ENCODE peak calls at places on chromosome 15, in six cellular contexts. Z is Right ventricle myocardium superior; E is stimulated activated effector memory CD8-positive, alpha-beta T cell treated with anti-CD3 and anti-CD28 coated beads, Interleukin-12 subunit alpha, Interleukin-12 subunit beta, amount 100 ng/mL, for 72 hours; L is activated CD4-positive, CD25-positive, alpha-beta regulatory T cell treated with anti-CD3 and anti-CD28 coated beads, Interleukin-2, amount 50 U/mL, for 24 hours; U is left lobe of liver; C is esophagus mucosa. J is an unnamed sample.

GRCh38 chr15:26929588-26929987 is 41.4 kb upstream of the GABRG3 start:
- ATAC-seq in U (no peak), L (no peak), C (no peak), E (no peak), Z (no peak), J (no peak)

GRCh38 chr15:69017978-69018377 is 3.5 kb downstream of the NOX5 start:
- ATAC-seq in L (no peak), Z (no peak), E (no peak), U (peak), C (no peak), J (no peak)

GRCh38 chr15:45884755-45885445 is 250.1 kb downstream of the SQOR start:
- ATAC-seq in C (no peak), L (no peak), U (peak), E (no peak), Z (peak), J (no peak)

GRCh38 chr15:38685686-38686339 is 121.2 kb upstream of the RASGRP1 start:
- ATAC-seq in C (no peak), Z (no peak), U (no peak), E (no peak), L (peak), J (no peak)

GRCh38 chr15:93378547-93378946 is 289.5 kb upstream of the RGMA start:
- ATAC-seq in E (no peak), L (no peak), C (no peak), U (no peak), Z (no peak), J (no peak)

GRCh38 chr15:48896775-48897143 is 18.8 kb downstream of the EID1 start:
- ATAC-seq in U (no peak), Z (peak), E (no peak), C (no peak), L (no peak), J (no peak)

GRCh38 chr15:45842151-45842550 is 207.3 kb downstream of the SQOR start:
- ATAC-seq in C (no peak), Z (no peak), U (peak), E (no peak), L (no peak), J (no peak)

GRCh38 chr15:40263036-40263754 is 19.7 kb downstream of the ANKRD63 start:
- ATAC-seq in L (no peak), U (no peak), E (no peak), Z (no peak), C (no peak), J (peak)

GRCh38 chr15:101382544-101382943 is 87.5 kb upstream of the SNRPA1 start:
- ATAC-seq in E (no peak), Z (no peak), U (peak), C (no peak), L (no peak), J (no peak)

GRCh38 chr15:45354711-45355110 is 23.6 kb downstream of the GATM start:
- ATAC-seq in C (no peak), E (no peak), L (no peak), Z (no peak), U (peak), J (no peak)

GRCh38 chr15:67968564-67969440 is 85.3 kb upstream of the PIAS1 start:
- ATAC-seq in Z (no peak), E (no peak), U (no peak), C (no peak), L (no peak), J (no peak)

GRCh38 chr15:43370310-43370974 is 401 bp downstream of the ZSCAN29 start:
- ATAC-seq in Z (peak), L (peak), E (peak), U (peak), C (peak), J (peak)

GRCh38 chr15:59053482-59053881 is 51.5 kb upstream of the CCNB2 start:
- ATAC-seq in Z (no peak), E (peak), U (no peak), C (no peak), L (peak), J (peak)

GRCh38 chr15:93943607-93944006 is 287.8 kb upstream of the MCTP2 start:
- ATAC-seq in C (peak), E (no peak), L (no peak), Z (no peak), U (no peak), J (no peak)

GRCh38 chr15:69497076-69497475 is 44.5 kb downstream of the RPLP1 start:
- ATAC-seq in L (no peak), U (no peak), Z (no peak), E (peak), C (no peak), J (no peak)

GRCh38 chr15:41894251-41894790 is 468 bp upstream of the SPTBN5 start:
- ATAC-seq in C (peak), E (peak), L (no peak), U (no peak), Z (peak), J (peak)

GRCh38 chr15:42456539-42456938 is 34.4 kb downstream of the ZNF106 start:
- ATAC-seq in E (no peak), Z (peak), U (no peak), C (no peak), L (no peak), J (no peak)

GRCh38 chr15:63896336-63897115 is 62.8 kb upstream of the HERC1 start:
- ATAC-seq in C (peak), U (peak), E (peak), Z (peak), L (peak), J (peak)

GRCh38 chr15:85013785-85014184 is 32.1 kb downstream of the PDE8A start:
- ATAC-seq in C (no peak), U (no peak), L (no peak), E (no peak), Z (no peak), J (no peak)

GRCh38 chr15:61489571-61489970 is 260.5 kb upstream of the RORA start:
- ATAC-seq in C (no peak), E (no peak), Z (no peak), L (no peak), U (no peak), J (no peak)

GRCh38 chr15:98139337-98139736 is 178.8 kb downstream of the ARRDC4 start:
- ATAC-seq in Z (no peak), L (no peak), U (no peak), E (no peak), C (no peak), J (no peak)

GRCh38 chr15:70916531-70916930 is 23.9 kb downstream of the LRRC49 start:
- ATAC-seq in L (no peak), U (no peak), E (no peak), Z (no peak), C (no peak), J (no peak)

GRCh38 chr15:25596644-25597562 is 158.1 kb upstream of the UBE3A start:
- ATAC-seq in E (no peak), Z (peak), U (peak), L (no peak), C (no peak), J (no peak)

GRCh38 chr15:63915888-63916731 is 82.4 kb upstream of the HERC1 start:
- ATAC-seq in C (no peak), L (no peak), E (no peak), Z (peak), U (no peak), J (no peak)

GRCh38 chr15:52013151-52013791 is 5.7 kb upstream of the MAPK6 start:
- ATAC-seq in Z (no peak), L (peak), U (no peak), E (peak), C (peak), J (peak)

GRCh38 chr15:70867911-70868467 is 14.0 kb upstream of the LARP6 start:
- ATAC-seq in Z (peak), C (no peak), U (no peak), E (no peak), L (no peak), J (no peak)

GRCh38 chr15:66941791-66942190 is 123.6 kb upstream of the SMAD3 start:
- ATAC-seq in C (no peak), E (no peak), Z (peak), L (no peak), U (no peak), J (no peak)

GRCh38 chr15:77974098-77974414 is 103.5 kb downstream of the TBC1D2B start:
- ATAC-seq in U (peak), Z (peak), E (no peak), C (peak), L (no peak), J (no peak)

GRCh38 chr15:73691398-73691797 is 7.2 kb downstream of the CD276 start:
- ATAC-seq in C (peak), Z (peak), E (peak), U (peak), L (no peak), J (no peak)

GRCh38 chr15:90982135-90982534 is 12.2 kb downstream of the PRC1 start:
- ATAC-seq in L (peak), U (no peak), C (peak), Z (no peak), E (peak), J (peak)

GRCh38 chr15:45435124-45435903 is 57.0 kb upstream of the GATM start:
- ATAC-seq in E (no peak), L (no peak), U (no peak), C (no peak), Z (no peak), J (no peak)

GRCh38 chr15:89395996-89396395 is 61.4 kb upstream of the POLG start:
- ATAC-seq in E (no peak), C (no peak), U (no peak), L (no peak), Z (no peak), J (no peak)

GRCh38 chr15:41967506-41968206 is 4.7 kb downstream of the EHD4 start:
- ATAC-seq in E (no peak), L (no peak), C (no peak), Z (no peak), U (no peak), J (no peak)

GRCh38 chr15:41513282-41514227 is at the start of gene LTK:
- ATAC-seq in E (peak), C (peak), L (peak), Z (peak), U (peak), J (peak)

GRCh38 chr15:96359772-96360498 is 29.4 kb downstream of the NR2F2 start:
- ATAC-seq in U (peak), L (no peak), Z (peak), E (no peak), C (no peak), J (no peak)

GRCh38 chr15:31857194-31857593 is 173.1 kb upstream of the CHRNA7 start:
- ATAC-seq in C (no peak), U (no peak), Z (no peak), L (no peak), E (peak), J (no peak)